ENCODE peak calls at places on chromosomes 4 and X, in four cellular contexts. O, P, F and D are unnamed samples.

GRCh38 chr4:144291164-144291563 is 150.6 kb upstream of the GYPA start:
- DNase-seq in O (no peak), P (no peak), F (no peak), D (no peak)

GRCh38 chr4:111773858-111774257 is 371.4 kb upstream of the FAM241A start:
- DNase-seq in O (no peak), P (no peak), F (no peak), D (no peak)

GRCh38 chrX:96693407-96693806 is 8.8 kb downstream of the DIAPH2 start:
- DNase-seq in O (no peak), P (no peak), F (no peak), D (no peak)

GRCh38 chr4:124111411-124111810 is 601.1 kb downstream of the ANKRD50 start:
- DNase-seq in O (no peak), P (no peak), F (no peak), D (no peak)

GRCh38 chrX:133849676-133850075 is 135.7 kb downstream of the GPC3 start:
- DNase-seq in O (no peak), P (no peak), F (no peak), D (no peak)

GRCh38 chr4:94929696-94930095 is 171.9 kb downstream of the BMPR1B start:
- DNase-seq in O (no peak), P (no peak), F (no peak), D (no peak)

GRCh38 chr4:2434420-2434819 is 15.7 kb downstream of the CFAP99 start:
- DNase-seq in O (no peak), P (no peak), F (no peak), D (no peak)

GRCh38 chr4:8010618-8011017 is 71.0 kb upstream of the AFAP1 start:
- DNase-seq in O (no peak), P (no peak), F (no peak), D (no peak)

GRCh38 chrX:3244203-3244743 is 102.2 kb downstream of the MXRA5 start:
- DNase-seq in O (no peak), P (no peak), F (no peak), D (no peak)

GRCh38 chr4:183968931-183969330 is 63.8 kb downstream of the STOX2 start:
- DNase-seq in O (no peak), P (no peak), F (no peak), D (no peak)

GRCh38 chrX:109795682-109796081 is 62.6 kb upstream of the ACSL4 start:
- DNase-seq in O (no peak), P (no peak), F (no peak), D (no peak)

GRCh38 chr4:89356086-89356485 is 48.5 kb upstream of the GPRIN3 start:
- DNase-seq in O (no peak), P (no peak), F (no peak), D (no peak)

GRCh38 chr4:41748074-41748787 is at the start of gene PHOX2B:
- DNase-seq in O (no peak), P (no peak), F (no peak), D (no peak)

GRCh38 chr4:8792491-8792890 is 79.1 kb downstream of the HMX1 start:
- DNase-seq in O (no peak), P (no peak), F (no peak), D (no peak)